ENCODE peak calls at places on chromosome 2, in seven cellular contexts. Y is stimulated activated CD4-positive, alpha-beta T cell treated with anti-CD3 and anti-CD28 coated beads, Interleukin-15, amount 100 ng/mL, for 1 hour; T is KBM-7; Q is dermis microvascular lymphatic vessel endothelial cell; V is stimulated activated naive CD4-positive, alpha-beta T cell; O is KG1; R is MV-4-11. H is an unnamed sample.

GRCh38 chr2:45869165-45869501 is 217.7 kb downstream of the PRKCE start:
- DNase-seq in R (no peak), T (no peak), O (no peak), V (no peak), Y (no peak), Q (no peak), H (no peak)

GRCh38 chr2:237149425-237149824 is 63.7 kb downstream of the COPS8 start:
- DNase-seq in O (no peak), Q (no peak), R (no peak), T (no peak), Y (no peak), V (no peak), H (peak)

GRCh38 chr2:236847538-236848263 is 238.0 kb upstream of the COPS8 start:
- DNase-seq in Q (no peak), T (no peak), V (no peak), R (no peak), O (no peak), Y (no peak), H (no peak)

GRCh38 chr2:40169430-40169829 is 282.5 kb downstream of the SLC8A1 start:
- DNase-seq in Y (no peak), R (no peak), T (no peak), Q (no peak), O (no peak), V (no peak), H (no peak)

GRCh38 chr2:220002699-220003098 is 375.3 kb downstream of the SLC4A3 start:
- DNase-seq in R (peak), Y (no peak), T (no peak), Q (no peak), V (no peak), O (no peak), H (no peak)

GRCh38 chr2:162382283-162382682 is 38.4 kb downstream of the GCA start:
- DNase-seq in T (no peak), R (no peak), V (no peak), Y (no peak), O (no peak), Q (no peak), H (no peak)

GRCh38 chr2:79717364-79718007 is 204.6 kb downstream of the CTNNA2 start:
- DNase-seq in Q (no peak), V (no peak), T (no peak), R (no peak), Y (no peak), O (no peak), H (no peak)

GRCh38 chr2:204869142-204869823 is 324.0 kb downstream of the PARD3B start:
- DNase-seq in V (no peak), T (no peak), O (no peak), R (no peak), Y (no peak), Q (peak), H (no peak)

GRCh38 chr2:196073521-196073920 is 4.9 kb upstream of the DNAH7 start:
- DNase-seq in O (no peak), R (no peak), T (no peak), V (no peak), Q (no peak), Y (no peak), H (no peak)

GRCh38 chr2:34486945-34487344 is 887.8 kb upstream of the FAM98A start:
- DNase-seq in V (no peak), Q (no peak), O (no peak), T (no peak), R (no peak), Y (no peak), H (no peak)

GRCh38 chr2:76210551-76210950 is 499.8 kb upstream of the GCFC2 start:
- DNase-seq in T (no peak), O (no peak), Y (no peak), R (no peak), V (no peak), Q (no peak), H (no peak)

H was measured in left lung.